ENCODE peak calls at places on chromosome 13, in six cellular contexts. F is lower leg skin, E is esophagus squamous epithelium, W is cardiac fibroblast, S is BJ, Q is testis. J is an unnamed sample.

GRCh38 chr13:108322206-108322824 is 52.8 kb downstream of the TNFSF13B start:
- DNase-seq in Q (no peak), S (no peak), E (no peak), W (peak), F (no peak), J (peak)

GRCh38 chr13:23657056-23657455 is 86.8 kb downstream of the TNFRSF19 start:
- DNase-seq in E (no peak), Q (no peak), S (no peak), W (no peak), F (no peak), J (no peak)

GRCh38 chr13:96781141-96781540 is 213.1 kb downstream of the OXGR1 start:
- DNase-seq in Q (peak), W (no peak), E (no peak), S (no peak), F (no peak), J (no peak)

GRCh38 chr13:96904232-96904631 is 90.0 kb downstream of the OXGR1 start:
- DNase-seq in F (no peak), S (no peak), W (no peak), Q (no peak), E (no peak), J (no peak)

GRCh38 chr13:94620286-94620896 is 18.7 kb downstream of the GPR180 start:
- DNase-seq in S (no peak), W (peak), F (no peak), Q (no peak), E (no peak), J (peak)

GRCh38 chr13:104869501-104869900 is 1666.0 kb downstream of the EFNB2 start:
- DNase-seq in Q (no peak), W (peak), F (no peak), E (no peak), S (no peak), J (no peak)

GRCh38 chr13:60335531-60335930 is 61.5 kb upstream of the TDRD3 start:
- DNase-seq in W (peak), Q (no peak), S (no peak), E (no peak), F (no peak), J (peak)

GRCh38 chr13:73657821-73658540 is 476.2 kb downstream of the KLF12 start:
- DNase-seq in F (no peak), W (peak), E (no peak), S (no peak), Q (peak), J (no peak)

GRCh38 chr13:91482427-91482826 is 84.0 kb downstream of the GPC5 start:
- DNase-seq in S (no peak), F (no peak), E (no peak), W (no peak), Q (no peak), J (peak)

GRCh38 chr13:114263590-114263989 is 17.8 kb upstream of the UPF3A start:
- DNase-seq in S (no peak), Q (no peak), F (no peak), E (no peak), W (no peak), J (no peak)

GRCh38 chr13:21413013-21413412 is 46.1 kb downstream of the ZDHHC20 start:
- DNase-seq in Q (no peak), F (no peak), E (no peak), S (no peak), W (no peak), J (no peak)

GRCh38 chr13:94056362-94056990 is 423.0 kb downstream of the DCT start:
- DNase-seq in E (no peak), Q (no peak), S (no peak), W (no peak), F (no peak), J (no peak)

GRCh38 chr13:67736646-67737420 is 506.7 kb upstream of the PCDH9 start:
- DNase-seq in S (no peak), F (no peak), E (no peak), W (peak), Q (peak), J (peak)

GRCh38 chr13:83879431-83880171 is 2.7 kb downstream of the SLITRK1 start:
- DNase-seq in F (peak), E (no peak), W (no peak), S (no peak), Q (no peak), J (no peak)
- H3K4me3 ChIP-seq in F (no peak), E (peak), W (no peak), S (peak), Q (no peak), J (no peak)

GRCh38 chr13:46479286-46479685 is 73.7 kb upstream of the LRCH1 start:
- DNase-seq in F (no peak), W (no peak), E (no peak), Q (no peak), S (no peak), J (no peak)

GRCh38 chr13:46476174-46476573 is 76.8 kb upstream of the LRCH1 start:
- DNase-seq in E (no peak), F (no peak), W (peak), S (no peak), Q (no peak), J (no peak)

GRCh38 chr13:46478641-46479040 is 74.3 kb upstream of the LRCH1 start:
- DNase-seq in F (no peak), S (no peak), W (peak), Q (no peak), E (no peak), J (no peak)

GRCh38 chr13:46479691-46480090 is 73.3 kb upstream of the LRCH1 start:
- DNase-seq in Q (no peak), E (no peak), F (no peak), W (no peak), S (no peak), J (no peak)

DNA sequence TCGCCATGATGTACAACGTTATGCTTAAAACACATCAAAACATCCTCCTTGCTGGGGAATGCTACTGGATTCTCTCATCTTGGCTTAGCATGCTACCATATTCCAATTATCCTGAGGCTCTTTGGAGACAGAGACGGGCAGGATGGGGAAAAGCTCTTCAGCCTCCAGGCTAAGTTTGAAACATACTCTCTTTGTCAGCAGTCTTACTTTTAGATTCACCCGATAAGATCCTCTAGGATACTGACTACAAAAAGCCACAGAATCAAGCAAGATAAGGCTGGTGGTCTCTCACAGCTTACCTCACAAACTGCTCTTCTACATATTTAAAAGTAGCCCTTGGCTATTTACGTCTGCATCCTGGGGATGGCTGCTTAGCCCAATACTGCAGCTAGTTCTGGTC is 72.8 kb upstream of the LRCH1 start:
- DNase-seq in S (no peak), E (no peak), W (no peak), F (no peak), Q (no peak), J (no peak)
- H3K4me3 ChIP-seq in S (no peak), E (no peak), W (no peak), F (no peak), Q (no peak), J (no peak)

GRCh38 chr13:45361596-45362206 is 20.7 kb upstream of the TPT1 start:
- DNase-seq in E (no peak), Q (no peak), S (no peak), W (no peak), F (no peak), J (no peak)
- H3K4me3 ChIP-seq in E (no peak), Q (no peak), S (no peak), W (no peak), F (no peak), J (no peak)

DNA sequence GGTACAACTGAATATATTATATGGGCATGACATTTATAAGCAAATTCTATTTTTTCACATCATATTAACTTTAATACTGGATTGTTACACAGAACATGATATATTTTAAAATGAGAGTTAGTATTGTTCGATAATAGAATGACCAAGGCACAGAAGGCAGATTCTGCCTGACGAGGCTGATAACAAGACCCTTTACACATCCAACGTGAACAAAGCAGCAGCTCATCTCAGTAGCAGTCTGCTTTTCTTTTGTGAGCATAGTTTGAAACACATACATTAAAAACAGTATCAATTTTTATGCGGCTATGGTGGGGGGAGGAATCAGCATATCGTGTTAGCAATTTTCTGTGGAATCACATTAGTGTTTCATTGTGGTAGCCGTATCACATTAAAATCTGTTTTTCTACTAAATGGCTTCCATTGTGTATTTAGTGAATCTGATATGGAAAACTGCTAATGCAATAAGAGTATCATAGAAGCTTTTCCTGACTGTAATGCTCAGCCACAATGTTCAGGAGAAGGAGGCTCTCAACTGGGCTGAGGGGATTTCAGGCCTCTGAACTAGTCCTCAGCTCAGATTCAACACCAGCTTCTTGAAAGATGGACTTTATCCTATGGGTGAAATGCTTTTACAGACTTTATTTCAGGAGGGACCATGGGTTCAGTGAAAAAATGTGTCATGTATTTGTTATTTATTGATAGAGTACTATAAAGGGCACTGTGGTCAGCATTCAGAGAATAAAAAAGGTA is 4.0 kb downstream of the SMAD9 start:
- DNase-seq in Q (no peak), E (no peak), F (no peak), S (no peak), W (no peak), J (no peak)
- H3K4me3 ChIP-seq in Q (no peak), E (no peak), F (no peak), S (no peak), W (no peak), J (no peak)

DNA sequence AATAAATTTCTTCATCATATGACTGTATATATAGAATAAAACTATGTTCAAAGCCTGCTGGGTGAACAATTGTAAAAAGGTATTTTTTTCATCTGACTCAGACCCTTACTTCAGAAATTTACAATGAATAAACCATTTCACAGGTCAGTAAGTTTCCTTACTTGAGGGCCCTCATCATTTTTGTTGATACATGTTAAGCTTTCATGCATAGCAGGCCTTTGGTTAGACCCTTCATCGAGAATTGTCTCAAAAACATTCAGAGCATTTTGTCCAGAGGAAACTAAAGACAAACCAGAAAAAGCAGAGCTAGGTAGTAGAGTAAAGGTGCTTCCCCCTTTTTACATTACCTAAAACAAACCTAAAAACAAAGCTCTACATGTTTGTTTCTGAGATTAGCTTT is 46.2 kb downstream of the FNDC3A start:
- DNase-seq in S (no peak), F (no peak), E (no peak), Q (no peak), W (no peak), J (no peak)
- H3K4me3 ChIP-seq in S (no peak), F (no peak), E (no peak), Q (no peak), W (no peak), J (no peak)

GRCh38 chr13:42545842-42546241 is 28.1 kb upstream of the TNFSF11 start:
- DNase-seq in S (no peak), Q (no peak), F (no peak), E (no peak), W (no peak), J (no peak)

GRCh38 chr13:42547615-42548014 is 26.3 kb upstream of the TNFSF11 start:
- DNase-seq in S (no peak), W (no peak), F (no peak), E (no peak), Q (no peak), J (no peak)

GRCh38 chr13:42549555-42549941 is 24.4 kb upstream of the TNFSF11 start:
- DNase-seq in F (no peak), S (no peak), Q (no peak), E (no peak), W (no peak), J (no peak)

GRCh38 chr13:42551611-42552010 is 22.3 kb upstream of the TNFSF11 start:
- DNase-seq in Q (no peak), W (no peak), E (no peak), F (no peak), S (no peak), J (no peak)

DNA sequence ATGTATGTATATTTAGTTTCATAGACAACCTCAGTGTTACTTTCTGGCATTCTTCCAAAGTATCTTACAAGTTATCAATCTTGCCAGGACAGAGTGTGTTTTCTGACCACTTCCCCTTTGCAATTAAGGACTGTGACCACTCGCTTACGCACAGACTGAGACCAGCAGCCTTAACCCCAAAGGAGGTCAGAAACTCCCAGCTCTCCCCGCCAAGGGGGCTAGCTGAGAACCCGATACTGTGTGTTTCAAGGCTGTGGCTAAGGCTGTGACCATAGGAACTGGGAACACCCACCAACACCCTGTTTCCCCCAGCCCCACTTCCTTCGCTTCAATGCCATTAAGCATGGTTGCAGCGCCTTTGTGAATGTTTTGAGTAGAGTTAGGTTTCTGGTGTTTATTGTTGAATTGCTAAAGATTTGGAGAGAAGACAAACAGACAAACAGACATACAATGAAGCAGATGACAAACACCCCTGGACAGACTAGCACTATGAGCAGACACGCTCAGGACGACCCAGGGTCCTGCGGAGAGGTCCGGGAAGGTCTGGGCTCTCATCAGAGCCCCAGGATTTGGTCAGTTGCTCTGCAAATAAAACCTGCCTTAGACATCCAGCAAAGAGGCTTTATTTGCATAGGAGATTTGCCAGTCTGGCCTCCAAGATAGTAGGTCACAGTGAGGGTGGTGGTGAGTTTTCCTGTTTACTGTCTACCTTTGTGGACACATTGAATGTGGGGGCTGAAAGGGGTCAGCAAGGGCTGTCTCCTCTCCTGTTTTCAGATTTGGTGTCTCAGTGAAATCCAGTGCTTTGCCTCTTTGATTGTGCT is 25.0 kb upstream of the TNFSF11 start:
- DNase-seq in W (peak), E (no peak), S (no peak), Q (no peak), F (peak), J (peak)
- H3K4me3 ChIP-seq in W (no peak), E (no peak), S (no peak), Q (no peak), F (no peak), J (no peak)

DNA sequence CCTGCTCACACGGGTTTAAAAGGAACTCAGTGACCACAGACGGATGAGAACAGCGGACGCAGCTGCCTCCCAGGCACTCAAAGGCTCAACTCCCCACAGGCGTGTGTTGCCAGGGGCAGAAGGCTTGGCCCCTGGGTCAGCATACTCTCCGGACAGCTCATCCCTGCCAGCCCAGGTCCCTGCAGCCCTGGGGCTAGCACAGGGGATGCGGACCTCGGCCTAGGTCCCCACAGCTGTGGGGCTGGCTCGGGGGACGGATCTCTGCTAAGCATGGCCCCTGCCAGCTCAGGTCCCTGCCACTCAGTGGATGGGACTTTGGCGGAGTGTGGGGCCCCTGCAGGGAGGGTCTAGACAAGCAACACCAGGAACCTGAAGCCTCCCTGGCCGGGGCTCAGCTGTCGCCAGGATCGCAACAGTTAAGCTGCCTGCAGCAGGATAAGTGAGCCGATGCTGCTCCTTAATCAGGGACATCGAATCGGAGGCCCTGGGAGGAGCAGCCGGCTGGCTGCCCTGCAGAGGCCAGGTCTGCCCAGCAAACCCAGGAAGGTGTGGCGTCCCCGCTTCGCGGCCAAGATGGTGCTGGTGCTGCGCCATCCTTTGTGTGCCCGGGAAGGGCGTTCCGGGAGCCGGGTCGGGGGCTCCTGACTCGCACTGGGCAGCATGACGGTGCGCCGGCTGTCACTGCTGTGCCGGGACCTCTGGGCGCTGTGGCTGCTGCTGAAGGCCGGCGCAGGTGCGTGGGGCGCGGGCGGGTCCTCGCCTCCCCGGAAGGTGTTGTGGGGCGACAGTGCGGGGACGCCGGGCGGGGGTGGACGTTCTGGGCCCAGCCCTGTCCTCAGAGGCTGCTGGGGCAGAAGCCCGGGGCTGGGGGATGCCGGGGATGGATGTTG is 32.5 kb downstream of the MCF2L start:
- DNase-seq in Q (peak), W (peak), F (no peak), S (no peak), E (no peak), J (peak)
- H3K4me3 ChIP-seq in Q (no peak), W (no peak), F (no peak), S (no peak), E (peak), J (peak)

GRCh38 chr13:44272692-44273091 is 100.9 kb upstream of the SERP2 start:
- DNase-seq in E (no peak), S (no peak), W (peak), F (peak), Q (no peak), J (no peak)

GRCh38 chr13:44274838-44275237 is 98.8 kb upstream of the SERP2 start:
- DNase-seq in F (peak), S (no peak), E (no peak), W (no peak), Q (no peak), J (peak)

GRCh38 chr13:44276061-44276460 is 97.6 kb upstream of the SERP2 start:
- DNase-seq in W (no peak), Q (no peak), F (peak), S (no peak), E (no peak), J (no peak)

GRCh38 chr13:44273216-44273615 is 100.4 kb upstream of the SERP2 start:
- DNase-seq in Q (no peak), W (no peak), E (no peak), S (no peak), F (peak), J (no peak)

GRCh38 chr13:44273991-44274810 is 99.4 kb upstream of the SERP2 start:
- DNase-seq in W (peak), S (no peak), F (peak), Q (no peak), E (no peak), J (no peak)
- H3K4me3 ChIP-seq in W (no peak), S (no peak), F (no peak), Q (no peak), E (peak), J (peak)

DNA sequence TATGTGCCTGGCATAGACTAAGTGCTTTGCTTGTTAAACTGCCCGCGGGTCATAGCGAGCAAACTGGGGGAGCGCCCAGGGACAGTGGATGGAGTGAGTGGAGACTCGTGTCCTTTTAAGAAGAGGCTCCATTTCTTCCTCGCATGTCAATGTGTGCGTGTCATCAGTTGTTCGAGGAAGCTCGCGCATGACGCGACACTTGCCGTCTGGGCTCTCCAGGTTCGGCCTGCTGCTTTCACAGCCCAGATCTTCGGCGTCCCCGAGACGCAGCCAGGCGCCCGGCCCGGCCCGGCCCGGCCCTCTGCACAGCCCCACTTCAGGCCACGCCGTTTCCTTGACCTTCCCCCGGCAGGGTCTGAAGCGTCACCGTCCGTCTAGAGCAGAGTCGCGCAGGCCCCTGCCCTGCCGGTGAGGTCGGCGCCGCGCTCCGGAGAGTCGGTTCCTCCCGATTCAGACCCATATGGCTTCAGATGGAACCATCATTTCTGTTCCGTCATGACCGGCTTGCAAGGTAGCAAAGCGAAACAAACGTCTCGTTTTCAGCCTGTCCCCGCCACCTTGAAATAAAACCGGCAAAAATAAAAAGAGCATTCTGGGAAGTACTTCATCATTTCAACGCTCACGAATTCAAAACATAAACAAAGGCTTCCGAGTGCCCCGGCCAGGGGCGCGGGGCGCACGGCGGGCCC is 604 bp upstream of the ARHGEF7 start:
- DNase-seq in E (no peak), F (peak), Q (peak), S (no peak), W (peak), J (no peak)
- H3K4me3 ChIP-seq in E (peak), F (no peak), Q (peak), S (peak), W (peak), J (no peak)

GRCh38 chr13:99894835-99895427 is 76.6 kb downstream of the ZIC5 start:
- DNase-seq in Q (no peak), E (no peak), S (no peak), W (peak), F (peak), J (no peak)
- H3K4me3 ChIP-seq in Q (peak), E (peak), S (no peak), W (peak), F (no peak), J (no peak)

J was measured in SJCRH30.